ENCODE peak calls at places on chromosomes 6 and 20, in five cellular contexts. N is H1, K is HepG2, G is GM12878, C is K562. S is an unnamed sample.

GRCh38 chr6:148747493-148748160 is 797 bp downstream of the UST start:
- DNase-seq in C (no peak), N (peak; percentile 33), G (no peak), K (no peak), S (no peak)

GRCh38 chr20:4502756-4503155 is 219.0 kb upstream of the PRND start:
- DNase-seq in G (no peak), N (no peak), C (no peak), K (no peak), S (no peak)

GRCh38 chr20:20276806-20277530 is 90.9 kb upstream of the INSM1 start:
- DNase-seq in K (no peak), G (no peak), C (no peak), N (no peak), S (no peak)

GRCh38 chr20:3749087-3749688 is 16.7 kb downstream of the HSPA12B start:
- DNase-seq in K (no peak), G (no peak), C (no peak), N (no peak), S (no peak)

GRCh38 chr6:156720739-156721714 is 56.2 kb upstream of the ARID1B start:
- DNase-seq in G (peak; percentile 76), N (peak; percentile 63), K (peak; percentile 24), C (no peak), S (no peak)

GRCh38 chr20:48107560-48107959 is 322.3 kb upstream of the SULF2 start:
- DNase-seq in N (no peak), C (no peak), K (no peak), G (no peak), S (no peak)

GRCh38 chr20:37622728-37623127 is 71.1 kb upstream of the CTNNBL1 start:
- DNase-seq in C (no peak), G (no peak), N (no peak), K (no peak), S (no peak)

GRCh38 chr20:41027366-41027765 is 1.3 kb upstream of the TOP1 start:
- DNase-seq in N (no peak), G (no peak), C (no peak), K (no peak), S (no peak)

GRCh38 chr6:35980991-35981645 is 43.3 kb downstream of the SLC26A8 start:
- DNase-seq in N (no peak), K (no peak), C (no peak), G (no peak), S (no peak)

GRCh38 chr6:68778356-68779020 is 143.4 kb downstream of the ADGRB3 start:
- DNase-seq in C (peak; percentile 36), G (no peak), N (peak; percentile 7), K (peak; percentile 11), S (no peak)

GRCh38 chr6:167682546-167683027 is 144.1 kb upstream of the AFDN start:
- DNase-seq in K (no peak), C (no peak), N (no peak), G (no peak), S (no peak)

GRCh38 chr6:14964901-14965300 is 281.0 kb upstream of the JARID2 start:
- DNase-seq in G (no peak), K (no peak), N (no peak), C (no peak), S (no peak)

GRCh38 chr6:27133281-27134227 is 113.9 kb upstream of the PRSS16 start:
- DNase-seq in C (no peak), G (peak; percentile 63), K (peak; percentile 51), N (no peak), S (peak; percentile 69)

GRCh38 chr6:77650098-77650663 is 2.7 kb upstream of the MEI4 start:
- DNase-seq in N (peak; percentile 81), K (no peak), G (no peak), C (peak; percentile 25), S (no peak)

GRCh38 chr20:53316221-53316937 is 277.3 kb downstream of the ZNF217 start:
- DNase-seq in C (no peak), N (peak; percentile 38), G (no peak), K (no peak), S (no peak)

GRCh38 chr6:67698534-67698933 is 936.5 kb upstream of the ADGRB3 start:
- DNase-seq in C (no peak), N (no peak), K (no peak), G (no peak), S (no peak)

GRCh38 chr6:100913400-100914276 is 32.5 kb upstream of the ASCC3 start:
- DNase-seq in C (no peak), K (peak; percentile 50), N (no peak), G (no peak), S (no peak)

GRCh38 chr20:555933-556332 is 12.3 kb upstream of the CSNK2A1 start:
- DNase-seq in K (peak; percentile 81), C (peak; percentile 40), N (no peak), G (no peak), S (no peak)

GRCh38 chr6:20978176-20978614 is 443.9 kb downstream of the CDKAL1 start:
- DNase-seq in K (no peak), C (no peak), N (no peak), G (peak; percentile 25), S (no peak)
- TF ChIP-seq SP1 in K (no peak), C (no peak), N (no peak), G (no peak), S (no peak)

GRCh38 chr20:35771689-35772562 is at the start of gene PHF20:
- DNase-seq in C (peak; percentile 98), G (peak; percentile 87), N (peak; percentile 92), K (peak; percentile 93), S (peak; percentile 92)

GRCh38 chr20:35771367-35771688 is 487 bp upstream of the PHF20 start:
- DNase-seq in G (no peak), N (no peak), K (no peak), C (no peak), S (no peak)

GRCh38 chr20:35766843-35767242 is 5.0 kb upstream of the PHF20 start:
- DNase-seq in G (no peak), C (no peak), N (no peak), K (no peak), S (no peak)

GRCh38 chr20:35772563-35773058 is 796 bp downstream of the PHF20 start:
- DNase-seq in N (no peak), G (no peak), K (no peak), C (no peak), S (no peak)

DNA sequence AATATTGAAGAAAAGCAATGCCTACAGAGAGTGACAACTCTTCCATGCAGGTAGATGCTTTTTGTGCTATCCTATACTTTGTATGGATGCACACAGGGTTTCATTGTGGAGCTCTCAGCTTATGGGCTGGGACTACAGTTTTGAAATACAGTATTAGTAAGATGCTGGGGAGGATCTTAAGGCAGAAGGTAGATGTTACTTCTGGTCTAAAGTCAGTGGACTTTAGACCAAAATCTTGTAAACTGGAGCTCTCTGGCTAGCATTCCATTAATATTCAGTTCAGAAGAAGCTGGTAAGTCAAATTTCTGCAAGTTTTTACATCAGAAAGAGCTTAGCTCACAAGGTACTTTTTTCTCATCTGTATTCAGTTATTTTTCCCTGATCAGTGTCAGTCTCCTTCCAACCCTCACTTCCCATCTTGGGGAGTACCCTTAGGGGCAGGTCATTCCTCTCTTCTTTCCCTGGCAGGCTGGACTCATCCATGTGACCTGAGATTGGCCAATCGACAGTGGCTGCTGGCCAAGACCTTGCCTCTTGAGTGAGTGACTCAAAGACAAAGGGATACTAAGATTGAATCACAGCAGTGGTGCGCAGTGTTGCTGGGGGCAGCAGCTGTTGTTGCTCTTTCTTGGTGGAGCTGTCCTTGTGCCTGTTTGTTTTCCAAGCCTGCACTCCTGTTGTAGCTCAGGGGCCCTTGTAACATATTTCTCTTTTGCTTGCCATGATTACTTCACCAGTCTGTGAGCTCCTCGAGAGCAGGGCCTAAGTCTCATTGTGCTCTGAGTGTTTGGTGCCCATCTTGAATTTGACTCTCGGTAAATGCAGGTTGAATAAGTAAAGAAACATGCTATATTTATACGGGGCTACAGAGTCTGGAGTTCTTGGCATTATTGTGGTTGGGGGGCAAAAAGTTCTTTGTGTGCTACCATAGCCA is 2.8 kb upstream of the PHF20 start:
- DNase-seq in G (peak; percentile 43), N (peak; percentile 67), K (peak; percentile 82), C (peak; percentile 51), S (peak; percentile 77)
- TF ChIP-seq POLR2A in G (peak; percentile 48), N (peak; percentile 93), K (peak; percentile 95), C (no peak), S (peak; percentile 88)

GRCh38 chr6:9659848-9660247 is 755.0 kb downstream of the TFAP2A start:
- DNase-seq in G (no peak), C (no peak), N (no peak), K (no peak), S (no peak)
- TF ChIP-seq SIN3A in G (no peak), C (no peak), N (no peak), K (no peak), S (no peak)

GRCh38 chr6:4853349-4853748 is 77.1 kb downstream of the CDYL start:
- DNase-seq in C (no peak), N (no peak), G (no peak), K (no peak), S (no peak)
- TF ChIP-seq SP1 in C (no peak), N (no peak), G (no peak), K (no peak), S (no peak)